ENCODE peak calls at places on chromosomes 5 and 9, in eight cellular contexts. One of them, this sample, is unnamed.

GRCh38 chr5:10157085-10157669 is 92.5 kb downstream of the ATPSCKMT start:
- DNase-seq in endothelial cell: no peak
- DNase-seq in iPS DF 6.9: peak; percentile 39
- DNase-seq in chondrocyte: no peak
- DNase-seq in T-helper 17 cell: no peak
- DNase-seq in A172: no peak
- DNase-seq in endodermal cell: peak; percentile 92
- DNase-seq in HT-29: no peak
- DNase-seq in this sample: no peak

GRCh38 chr5:180803181-180804128 is 849 bp upstream of the MGAT1 start:
- DNase-seq in T-helper 17 cell: peak; percentile 61
- DNase-seq in A172: no peak
- DNase-seq in HT-29: peak; percentile 20
- DNase-seq in chondrocyte: peak; percentile 84
- DNase-seq in endodermal cell: peak; percentile 86
- DNase-seq in endothelial cell: peak; percentile 61
- DNase-seq in iPS DF 6.9: no peak
- DNase-seq in this sample: peak; percentile 75

GRCh38 chr9:134935056-134936020 is 17.6 kb upstream of the FCN1 start:
- DNase-seq in endothelial cell: no peak
- DNase-seq in endodermal cell: no peak
- DNase-seq in chondrocyte: peak; percentile 68
- DNase-seq in HT-29: no peak
- DNase-seq in T-helper 17 cell: no peak
- DNase-seq in A172: no peak
- DNase-seq in iPS DF 6.9: no peak
- DNase-seq in this sample: no peak

GRCh38 chr5:179821298-179822058 is 773 bp downstream of the SQSTM1 start:
- DNase-seq in HT-29: peak; percentile 93
- DNase-seq in A172: peak; percentile 97
- DNase-seq in chondrocyte: peak; percentile 98
- DNase-seq in endodermal cell: peak; percentile 94
- DNase-seq in T-helper 17 cell: peak; percentile 77
- DNase-seq in endothelial cell: peak; percentile 86
- DNase-seq in iPS DF 6.9: no peak
- DNase-seq in this sample: peak; percentile 75

GRCh38 chr9:22158275-22158674 is 149.2 kb upstream of the CDKN2B start:
- DNase-seq in T-helper 17 cell: no peak
- DNase-seq in endodermal cell: no peak
- DNase-seq in endothelial cell: no peak
- DNase-seq in iPS DF 6.9: no peak
- DNase-seq in HT-29: peak; percentile 44
- DNase-seq in chondrocyte: no peak
- DNase-seq in A172: no peak
- DNase-seq in this sample: no peak

GRCh38 chr5:82068723-82069122 is 96.9 kb downstream of the ATG10 start:
- DNase-seq in HT-29: no peak
- DNase-seq in A172: no peak
- DNase-seq in endodermal cell: no peak
- DNase-seq in endothelial cell: no peak
- DNase-seq in T-helper 17 cell: no peak
- DNase-seq in chondrocyte: no peak
- DNase-seq in iPS DF 6.9: no peak
- DNase-seq in this sample: no peak

GRCh38 chr9:33924978-33925797 is 108.2 kb downstream of the UBE2R2 start:
- DNase-seq in endodermal cell: peak; percentile 90
- DNase-seq in chondrocyte: no peak
- DNase-seq in T-helper 17 cell: no peak
- DNase-seq in HT-29: peak; percentile 66
- DNase-seq in iPS DF 6.9: peak; percentile 48
- DNase-seq in endothelial cell: peak; percentile 60
- DNase-seq in A172: peak; percentile 34
- DNase-seq in this sample: no peak

GRCh38 chr5:16669776-16670175 is 53.0 kb upstream of the RETREG1 start:
- DNase-seq in HT-29: no peak
- DNase-seq in A172: no peak
- DNase-seq in endothelial cell: no peak
- DNase-seq in endodermal cell: no peak
- DNase-seq in iPS DF 6.9: no peak
- DNase-seq in chondrocyte: no peak
- DNase-seq in T-helper 17 cell: no peak
- DNase-seq in this sample: no peak

GRCh38 chr9:69898714-69899209 is 78.1 kb downstream of the CFAP95 start:
- DNase-seq in T-helper 17 cell: no peak
- DNase-seq in HT-29: no peak
- DNase-seq in iPS DF 6.9: no peak
- DNase-seq in chondrocyte: no peak
- DNase-seq in endothelial cell: no peak
- DNase-seq in A172: peak; percentile 94
- DNase-seq in endodermal cell: no peak
- DNase-seq in this sample: no peak

GRCh38 chr5:12615141-12615820 is 711.0 kb upstream of the CTNND2 start:
- DNase-seq in chondrocyte: no peak
- DNase-seq in A172: peak; percentile 61
- DNase-seq in endodermal cell: no peak
- DNase-seq in iPS DF 6.9: no peak
- DNase-seq in T-helper 17 cell: no peak
- DNase-seq in HT-29: no peak
- DNase-seq in endothelial cell: no peak
- DNase-seq in this sample: no peak

GRCh38 chr5:149215478-149216042 is 56.1 kb upstream of the AFAP1L1 start:
- DNase-seq in chondrocyte: no peak
- DNase-seq in HT-29: no peak
- DNase-seq in endothelial cell: no peak
- DNase-seq in endodermal cell: no peak
- DNase-seq in T-helper 17 cell: no peak
- DNase-seq in iPS DF 6.9: no peak
- DNase-seq in A172: no peak
- DNase-seq in this sample: no peak

GRCh38 chr9:37104183-37104889 is 16.0 kb upstream of the ZCCHC7 start:
- DNase-seq in chondrocyte: no peak
- DNase-seq in A172: peak; percentile 25
- DNase-seq in endodermal cell: peak; percentile 52
- DNase-seq in HT-29: no peak
- DNase-seq in iPS DF 6.9: no peak
- DNase-seq in T-helper 17 cell: no peak
- DNase-seq in endothelial cell: no peak
- DNase-seq in this sample: no peak

GRCh38 chr9:100058699-100059579 is 39.9 kb downstream of the ERP44 start:
- DNase-seq in iPS DF 6.9: no peak
- DNase-seq in T-helper 17 cell: no peak
- DNase-seq in endodermal cell: no peak
- DNase-seq in chondrocyte: no peak
- DNase-seq in endothelial cell: no peak
- DNase-seq in A172: no peak
- DNase-seq in HT-29: no peak
- DNase-seq in this sample: no peak

GRCh38 chr9:36151306-36152210 is 15.0 kb downstream of the GLIPR2 start:
- DNase-seq in HT-29: peak; percentile 19
- DNase-seq in endodermal cell: no peak
- DNase-seq in T-helper 17 cell: peak; percentile 68
- DNase-seq in chondrocyte: no peak
- DNase-seq in A172: peak; percentile 86
- DNase-seq in iPS DF 6.9: no peak
- DNase-seq in endothelial cell: no peak
- DNase-seq in this sample: peak; percentile 68

GRCh38 chr5:95317085-95317484 is 32.2 kb upstream of the MCTP1 start:
- DNase-seq in endothelial cell: no peak
- DNase-seq in iPS DF 6.9: peak; percentile 5
- DNase-seq in T-helper 17 cell: no peak
- DNase-seq in A172: no peak
- DNase-seq in chondrocyte: no peak
- DNase-seq in endodermal cell: peak; percentile 66
- DNase-seq in HT-29: no peak
- DNase-seq in this sample: no peak

GRCh38 chr5:8949908-8950307 is 596.0 kb downstream of the SEMA5A start:
- DNase-seq in iPS DF 6.9: no peak
- DNase-seq in endothelial cell: no peak
- DNase-seq in endodermal cell: no peak
- DNase-seq in A172: no peak
- DNase-seq in HT-29: no peak
- DNase-seq in chondrocyte: no peak
- DNase-seq in T-helper 17 cell: no peak
- DNase-seq in this sample: no peak

GRCh38 chr5:171342362-171343111 is 33.5 kb downstream of the TLX3 start:
- DNase-seq in T-helper 17 cell: no peak
- DNase-seq in endothelial cell: peak; percentile 58
- DNase-seq in A172: peak; percentile 56
- DNase-seq in endodermal cell: peak; percentile 82
- DNase-seq in HT-29: peak; percentile 65
- DNase-seq in chondrocyte: no peak
- DNase-seq in iPS DF 6.9: no peak
- DNase-seq in this sample: no peak

GRCh38 chr5:67887648-67888047 is 327.9 kb upstream of the PIK3R1 start:
- DNase-seq in iPS DF 6.9: no peak
- DNase-seq in endodermal cell: no peak
- DNase-seq in chondrocyte: no peak
- DNase-seq in A172: no peak
- DNase-seq in endothelial cell: no peak
- DNase-seq in T-helper 17 cell: no peak
- DNase-seq in HT-29: no peak
- DNase-seq in this sample: no peak

GRCh38 chr5:11491658-11492057 is 412.6 kb downstream of the CTNND2 start:
- DNase-seq in A172: no peak
- DNase-seq in HT-29: no peak
- DNase-seq in T-helper 17 cell: no peak
- DNase-seq in endodermal cell: no peak
- DNase-seq in chondrocyte: no peak
- DNase-seq in iPS DF 6.9: no peak
- DNase-seq in endothelial cell: no peak
- DNase-seq in this sample: no peak

GRCh38 chr5:89556215-89557009 is 673.4 kb upstream of the MEF2C start:
- DNase-seq in iPS DF 6.9: no peak
- DNase-seq in HT-29: peak; percentile 64
- DNase-seq in chondrocyte: no peak
- DNase-seq in endothelial cell: no peak
- DNase-seq in A172: peak; percentile 87
- DNase-seq in T-helper 17 cell: no peak
- DNase-seq in endodermal cell: no peak
- DNase-seq in this sample: no peak

GRCh38 chr9:22041792-22042191 is 32.7 kb upstream of the CDKN2B start:
- DNase-seq in HT-29: peak; percentile 81
- DNase-seq in iPS DF 6.9: peak; percentile 18
- DNase-seq in T-helper 17 cell: no peak
- DNase-seq in endodermal cell: no peak
- DNase-seq in chondrocyte: no peak
- DNase-seq in endothelial cell: no peak
- DNase-seq in A172: no peak
- DNase-seq in this sample: no peak

GRCh38 chr9:34493972-34494535 is 28.7 kb downstream of the ENHO start:
- DNase-seq in chondrocyte: no peak
- DNase-seq in endodermal cell: peak; percentile 91
- DNase-seq in T-helper 17 cell: no peak
- DNase-seq in iPS DF 6.9: no peak
- DNase-seq in HT-29: peak; percentile 53
- DNase-seq in endothelial cell: peak; percentile 69
- DNase-seq in A172: peak; percentile 39
- DNase-seq in this sample: no peak

GRCh38 chr5:89580976-89581375 is 698.0 kb upstream of the MEF2C start:
- DNase-seq in endodermal cell: no peak
- DNase-seq in A172: no peak
- DNase-seq in HT-29: no peak
- DNase-seq in chondrocyte: no peak
- DNase-seq in iPS DF 6.9: no peak
- DNase-seq in T-helper 17 cell: no peak
- DNase-seq in endothelial cell: no peak
- DNase-seq in this sample: no peak

GRCh38 chr9:95030920-95031662 is 286.4 kb downstream of the FANCC start:
- DNase-seq in endodermal cell: no peak
- DNase-seq in endothelial cell: no peak
- DNase-seq in chondrocyte: no peak
- DNase-seq in iPS DF 6.9: no peak
- DNase-seq in HT-29: no peak
- DNase-seq in T-helper 17 cell: no peak
- DNase-seq in A172: no peak
- DNase-seq in this sample: no peak

GRCh38 chr5:110757118-110757729 is 18.4 kb downstream of the SLC25A46 start:
- DNase-seq in A172: peak; percentile 61
- DNase-seq in endodermal cell: no peak
- DNase-seq in chondrocyte: no peak
- DNase-seq in endothelial cell: peak; percentile 28
- DNase-seq in iPS DF 6.9: peak; percentile 11
- DNase-seq in HT-29: peak; percentile 79
- DNase-seq in T-helper 17 cell: no peak
- DNase-seq in this sample: no peak

GRCh38 chr9:133864011-133864410 is 125.9 kb upstream of the SARDH start:
- DNase-seq in chondrocyte: no peak
- DNase-seq in A172: peak; percentile 19
- DNase-seq in iPS DF 6.9: no peak
- DNase-seq in endothelial cell: no peak
- DNase-seq in HT-29: no peak
- DNase-seq in T-helper 17 cell: no peak
- DNase-seq in endodermal cell: no peak
- DNase-seq in this sample: no peak

GRCh38 chr5:50325237-50325832 is 115.8 kb downstream of the EMB start:
- DNase-seq in HT-29: peak; percentile 54
- DNase-seq in endodermal cell: no peak
- DNase-seq in iPS DF 6.9: no peak
- DNase-seq in T-helper 17 cell: no peak
- DNase-seq in A172: peak; percentile 11
- DNase-seq in chondrocyte: no peak
- DNase-seq in endothelial cell: peak; percentile 7
- DNase-seq in this sample: no peak

GRCh38 chr5:639253-639530 is 27.1 kb downstream of the CEP72 start:
- DNase-seq in chondrocyte: no peak
- DNase-seq in endothelial cell: no peak
- DNase-seq in T-helper 17 cell: no peak
- DNase-seq in iPS DF 6.9: no peak
- DNase-seq in HT-29: no peak
- DNase-seq in A172: no peak
- DNase-seq in endodermal cell: no peak
- DNase-seq in this sample: no peak

GRCh38 chr9:107749787-107750444 is 260.3 kb upstream of the KLF4 start:
- DNase-seq in chondrocyte: no peak
- DNase-seq in endothelial cell: no peak
- DNase-seq in iPS DF 6.9: peak; percentile 22
- DNase-seq in HT-29: no peak
- DNase-seq in T-helper 17 cell: no peak
- DNase-seq in endodermal cell: peak; percentile 77
- DNase-seq in A172: peak; percentile 96
- DNase-seq in this sample: no peak

GRCh38 chr5:145130996-145131395 is 704.1 kb downstream of the PRELID2 start:
- DNase-seq in endodermal cell: no peak
- DNase-seq in T-helper 17 cell: no peak
- DNase-seq in iPS DF 6.9: no peak
- DNase-seq in endothelial cell: no peak
- DNase-seq in chondrocyte: no peak
- DNase-seq in A172: peak; percentile 37
- DNase-seq in HT-29: no peak
- DNase-seq in this sample: no peak

GRCh38 chr9:68515304-68516017 is 25.2 kb downstream of the TMEM252 start:
- DNase-seq in endodermal cell: no peak
- DNase-seq in endothelial cell: no peak
- DNase-seq in HT-29: no peak
- DNase-seq in A172: no peak
- DNase-seq in iPS DF 6.9: no peak
- DNase-seq in chondrocyte: no peak
- DNase-seq in T-helper 17 cell: no peak
- DNase-seq in this sample: no peak

GRCh38 chr5:2686296-2686695 is 65.2 kb downstream of the IRX2 start:
- DNase-seq in HT-29: no peak
- DNase-seq in iPS DF 6.9: no peak
- DNase-seq in endodermal cell: peak; percentile 65
- DNase-seq in chondrocyte: no peak
- DNase-seq in T-helper 17 cell: no peak
- DNase-seq in endothelial cell: no peak
- DNase-seq in A172: no peak
- DNase-seq in this sample: no peak

GRCh38 chr5:126403156-126403555 is 20.1 kb upstream of the GRAMD2B start:
- DNase-seq in HT-29: no peak
- DNase-seq in T-helper 17 cell: no peak
- DNase-seq in A172: no peak
- DNase-seq in iPS DF 6.9: no peak
- DNase-seq in chondrocyte: no peak
- DNase-seq in endodermal cell: no peak
- DNase-seq in endothelial cell: no peak
- DNase-seq in this sample: no peak

GRCh38 chr5:91280942-91281269 is 102.2 kb downstream of the ARRDC3 start:
- DNase-seq in A172: no peak
- DNase-seq in T-helper 17 cell: no peak
- DNase-seq in endodermal cell: no peak
- DNase-seq in HT-29: no peak
- DNase-seq in iPS DF 6.9: no peak
- DNase-seq in chondrocyte: no peak
- DNase-seq in endothelial cell: no peak
- DNase-seq in this sample: no peak

This sample was measured in activated B cell treated with CpG ODN at 0.5 μM for 24 hours.